ENCODE peak calls at places on chromosomes 6 and 20, in nine cellular contexts. Z is tibial nerve; P is mammary epithelial cell; L is heart left ventricle; I is psoas muscle; M is adrenal gland; W is transverse colon; U is CD8-positive, alpha-beta T cell; Y is right atrium auricular region. E is an unnamed sample.

GRCh38 chr20:5652626-5653573 is 97.3 kb upstream of the SHLD1 start:
- DNase-seq in L (no peak), U (no peak), Z (no peak), W (no peak), M (no peak), I (no peak), Y (no peak), P (peak; percentile 67), E (no peak)

GRCh38 chr20:52190437-52191131 is 995 bp downstream of the ZFP64 start:
- DNase-seq in L (no peak), U (peak; percentile 51), Y (no peak), I (no peak), P (peak; percentile 51), M (peak; percentile 23), Z (peak; percentile 6), W (peak; percentile 68), E (no peak)

GRCh38 chr20:16241911-16242310 is 331.3 kb downstream of the KIF16B start:
- DNase-seq in L (no peak), W (no peak), Z (no peak), I (no peak), U (no peak), M (no peak), Y (no peak), P (peak; percentile 11), E (no peak)

GRCh38 chr6:167330745-167331144 is 5.9 kb downstream of the TTLL2 start:
- DNase-seq in Z (no peak), W (no peak), U (no peak), I (no peak), Y (no peak), L (no peak), P (no peak), M (no peak), E (no peak)

GRCh38 chr20:25574411-25574810 is 10.9 kb downstream of the NINL start:
- DNase-seq in U (no peak), L (no peak), Z (no peak), P (no peak), I (no peak), M (no peak), W (no peak), Y (no peak), E (no peak)

GRCh38 chr20:21104921-21105320 is 1.2 kb downstream of the LINC00237 start:
- DNase-seq in M (no peak), L (no peak), P (no peak), I (no peak), W (no peak), Y (no peak), U (no peak), Z (no peak), E (no peak)

GRCh38 chr6:25329156-25329555 is 50.0 kb downstream of the CARMIL1 start:
- DNase-seq in Z (no peak), L (no peak), M (no peak), W (no peak), I (no peak), P (no peak), U (no peak), Y (no peak), E (no peak)

GRCh38 chr6:167094436-167094819 is 28.5 kb upstream of the CCR6 start:
- DNase-seq in Y (no peak), U (no peak), M (no peak), P (no peak), I (no peak), L (no peak), W (no peak), Z (no peak), E (no peak)

GRCh38 chr6:29552512-29553051 is 7.0 kb downstream of the UBD start:
- DNase-seq in W (no peak), Z (peak; percentile 32), P (peak; percentile 53), M (no peak), I (no peak), L (no peak), Y (no peak), U (no peak), E (no peak)

GRCh38 chr6:89483111-89483720 is 50.3 kb downstream of the ANKRD6 start:
- DNase-seq in I (no peak), M (peak; percentile 70), W (no peak), L (peak; percentile 64), P (no peak), Z (no peak), U (no peak), Y (peak; percentile 61), E (peak; percentile 34)

GRCh38 chr6:4612636-4613171 is 163.5 kb upstream of the CDYL start:
- DNase-seq in L (no peak), Z (no peak), U (no peak), I (peak; percentile 62), M (peak; percentile 30), Y (no peak), P (no peak), W (no peak), E (no peak)

GRCh38 chr20:59235226-59235625 is 65.2 kb upstream of the EDN3 start:
- DNase-seq in M (no peak), Z (no peak), W (no peak), Y (no peak), L (no peak), I (no peak), P (no peak), U (no peak), E (no peak)

GRCh38 chr6:155126727-155127439 is 131.8 kb downstream of the TIAM2 start:
- DNase-seq in L (no peak), U (no peak), Y (no peak), W (no peak), P (peak; percentile 78), I (no peak), Z (no peak), M (peak; percentile 84), E (no peak)

GRCh38 chr6:136077834-136078576 is 172.1 kb downstream of the MTFR2 start:
- DNase-seq in I (peak; percentile 54), L (no peak), U (no peak), W (no peak), Z (no peak), Y (no peak), P (peak; percentile 60), M (peak; percentile 46), E (no peak)

GRCh38 chr6:132132420-132132819 is 181.2 kb upstream of the CCN2 start:
- DNase-seq in L (no peak), M (no peak), Z (no peak), Y (no peak), I (no peak), P (no peak), W (no peak), U (no peak), E (no peak)

GRCh38 chr20:58716476-58717277 is 24.1 kb downstream of the NPEPL1 start:
- DNase-seq in Z (no peak), P (no peak), M (no peak), Y (peak; percentile 54), I (peak; percentile 49), W (peak; percentile 6), L (peak; percentile 52), U (peak; percentile 42), E (peak; percentile 26)

GRCh38 chr6:164731539-164731938 is 577.9 kb downstream of the C6orf118 start:
- DNase-seq in M (no peak), I (no peak), Y (no peak), W (no peak), P (no peak), L (no peak), Z (no peak), U (no peak), E (no peak)

GRCh38 chr6:82178084-82178758 is 69.3 kb downstream of the IBTK start:
- DNase-seq in M (no peak), I (no peak), P (peak; percentile 14), U (no peak), W (no peak), L (no peak), Y (no peak), Z (no peak), E (no peak)

GRCh38 chr20:63116412-63117106 is 99.4 kb downstream of the YTHDF1 start:
- DNase-seq in I (peak; percentile 36), W (no peak), L (peak; percentile 45), U (no peak), M (no peak), P (no peak), Z (no peak), Y (no peak), E (no peak)

GRCh38 chr6:109008061-109008460 is 86.6 kb downstream of the SESN1 start:
- DNase-seq in U (no peak), W (no peak), M (no peak), Z (no peak), P (no peak), I (no peak), L (no peak), Y (no peak), E (no peak)
- H3K27ac ChIP-seq in U (no peak overlapping the region), W (peak overlapping the region; percentile 97), M (peak overlapping the region; percentile 98), Z (peak overlapping the region; percentile 98), P (peak overlapping the region; percentile 96), I (peak overlapping the region; percentile 97), L (peak overlapping the region; percentile 92), Y (peak overlapping the region; percentile 97), E (no peak overlapping the region)

GRCh38 chr6:36845233-36845632 is 6.0 kb upstream of the CPNE5 start:
- DNase-seq in Y (no peak), P (no peak), I (no peak), M (no peak), L (peak; percentile 59), W (no peak), Z (no peak), U (no peak), E (no peak)
- TF ChIP-seq CTCF in Y (no peak), P (no peak), I (no peak), M (no peak), L (no peak), W (no peak), Z (no peak), U (no peak), E (no peak)

GRCh38 chr6:142384455-142385332 is 82.9 kb downstream of the ADGRG6 start:
- DNase-seq in U (no peak), Y (no peak), W (no peak), P (no peak), L (no peak), M (no peak), Z (no peak), I (no peak), E (no peak)
- H3K4me1 ChIP-seq in U (no peaks in the 10 kb centered on the region), Y (no peaks in the 10 kb centered on the region), W (no peaks in the 10 kb centered on the region), P (no peaks in the 10 kb centered on the region), L (no peaks in the 10 kb centered on the region), M (no peaks in the 10 kb centered on the region), Z (no peaks in the 10 kb centered on the region), I (no peaks in the 10 kb centered on the region), E (no peaks in the 10 kb centered on the region)

GRCh38 chr20:46929902-46930301 is 35.3 kb downstream of the EYA2 start:
- DNase-seq in W (no peak), I (no peak), L (no peak), Y (no peak), U (no peak), Z (no peak), P (no peak), M (no peak), E (no peak)
- H3K27ac ChIP-seq in W (no peak overlapping the region), I (no peak overlapping the region), L (no peak overlapping the region), Y (no peak overlapping the region), U (no peak overlapping the region), Z (peak overlapping the region; percentile 85), P (no peak overlapping the region), M (no peak overlapping the region), E (no peak overlapping the region)

DNA sequence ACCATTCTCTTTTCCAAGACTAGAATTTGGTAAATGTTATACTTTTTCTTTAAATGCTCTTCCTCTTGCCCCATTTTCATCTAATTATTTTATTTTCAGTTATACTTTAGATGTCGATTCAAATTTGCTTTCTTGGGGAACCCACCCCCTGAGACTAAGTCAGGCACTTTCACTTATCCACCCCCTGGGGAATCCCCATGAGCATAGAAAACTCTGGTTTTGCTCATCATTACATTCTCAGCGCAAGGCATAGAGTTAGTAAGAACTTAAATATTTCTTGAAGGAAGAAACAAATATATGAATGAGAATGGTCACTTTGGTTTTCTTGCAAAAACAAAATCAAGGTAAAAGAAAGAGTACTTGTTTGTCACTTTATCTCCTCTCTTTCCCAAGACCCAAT is 25.1 kb upstream of the HSF2 start:
- DNase-seq in Y (no peak), U (no peak), P (no peak), M (no peak), W (no peak), Z (no peak), I (no peak), L (no peak), E (no peak)
- TF ChIP-seq CTCF in Y (no peak), U (no peak), P (no peak), M (no peak), W (no peak), Z (no peak), I (no peak), L (no peak), E (no peak)

E was measured in lung.